ENCODE peak calls at places on chromosomes 11 and 22, in nine cellular contexts. P is fibroblast of mammary gland, U is MCF 10A, S is stomach, K is endothelial cell, I is fibroblast of pulmonary artery, L is psoas muscle, B is HL-60, A is AG09309. V is an unnamed sample.

GRCh38 chr11:95897731-95898130 is 26.2 kb downstream of the MTMR2 start:
- DNase-seq in P (peak; percentile 75), U (no peak), S (no peak), K (no peak), I (no peak), L (no peak), B (no peak), A (no peak), V (no peak)

GRCh38 chr11:131370090-131370751 is at the start of gene NTM:
- DNase-seq in P (peak; percentile 62), U (no peak), S (peak; percentile 44), K (no peak), I (peak; percentile 8), L (peak; percentile 68), B (no peak), A (peak; percentile 35), V (no peak)

GRCh38 chr11:36510567-36511020 is 522 bp upstream of the TRAF6 start:
- DNase-seq in P (peak; percentile 22), U (peak; percentile 13), S (no peak), K (no peak), I (peak; percentile 43), L (no peak), B (no peak), A (no peak), V (no peak)

GRCh38 chr11:65571940-65572339 is 398 bp upstream of the FAM89B start:
- DNase-seq in P (peak; percentile 58), U (peak; percentile 77), S (peak; percentile 36), K (no peak), I (peak; percentile 57), L (no peak), B (peak; percentile 55), A (no peak), V (no peak)

GRCh38 chr11:12224537-12224893 is 114.1 kb downstream of the MICAL2 start:
- DNase-seq in P (peak; percentile 48), U (peak; percentile 76), S (peak; percentile 90), K (no peak), I (peak; percentile 94), L (peak; percentile 87), B (peak; percentile 93), A (no peak), V (no peak)

GRCh38 chr22:31019276-31019930 is 50.3 kb downstream of the TUG1 start:
- DNase-seq in P (no peak), U (no peak), S (no peak), K (no peak), I (no peak), L (no peak), B (no peak), A (no peak), V (no peak)

GRCh38 chr11:123065634-123066033 is 3.7 kb upstream of the HSPA8 start:
- DNase-seq in P (peak; percentile 67), U (peak; percentile 70), S (no peak), K (no peak), I (peak; percentile 67), L (no peak), B (no peak), A (peak; percentile 17), V (no peak)

GRCh38 chr22:23249506-23250423 is 69.5 kb downstream of the BCR start:
- DNase-seq in P (no peak), U (no peak), S (no peak), K (no peak), I (no peak), L (peak; percentile 13), B (no peak), A (no peak), V (no peak)

GRCh38 chr22:38792833-38793232 is 1.1 kb downstream of the DNAL4 start:
- DNase-seq in P (peak; percentile 35), U (peak; percentile 26), S (no peak), K (no peak), I (no peak), L (no peak), B (no peak), A (no peak), V (no peak)

GRCh38 chr11:2796091-2796490 is 89.5 kb downstream of the CDKN1C start:
- DNase-seq in P (no peak), U (no peak), S (no peak), K (no peak), I (no peak), L (peak; percentile 15), B (no peak), A (no peak), V (peak; percentile 13)

GRCh38 chr11:7657306-7658025 is 15.8 kb downstream of the CYB5R2 start:
- DNase-seq in P (peak; percentile 77), U (peak; percentile 80), S (peak; percentile 49), K (peak; percentile 60), I (peak; percentile 84), L (peak; percentile 78), B (peak; percentile 67), A (no peak), V (no peak)

GRCh38 chr11:38169286-38169685 is 1571.2 kb upstream of the RAG2 start:
- DNase-seq in P (peak; percentile 23), U (peak; percentile 69), S (no peak), K (no peak), I (peak; percentile 84), L (no peak), B (no peak), A (no peak), V (no peak)

GRCh38 chr11:17750013-17750816 is 15.6 kb downstream of the KCNC1 start:
- DNase-seq in P (no peak), U (no peak), S (no peak), K (no peak), I (no peak), L (peak; percentile 43), B (no peak), A (no peak), V (no peak)

GRCh38 chr11:70674605-70675004 is 276.3 kb downstream of the CTTN start:
- DNase-seq in P (no peak), U (no peak), S (no peak), K (no peak), I (no peak), L (no peak), B (no peak), A (no peak), V (no peak)

GRCh38 chr11:723120-723883 is 17.3 kb downstream of the EPS8L2 start:
- DNase-seq in P (peak; percentile 62), U (peak; percentile 60), S (no peak), K (no peak), I (peak; percentile 73), L (no peak), B (peak; percentile 39), A (no peak), V (no peak)

GRCh38 chr11:20042717-20043392 is 117.4 kb downstream of the DBX1 start:
- DNase-seq in P (no peak), U (no peak), S (no peak), K (no peak), I (no peak), L (no peak), B (no peak), A (no peak), V (no peak)

GRCh38 chr11:129694538-129694937 is 121.1 kb upstream of the TMEM45B start:
- DNase-seq in P (no peak), U (peak; percentile 50), S (no peak), K (no peak), I (no peak), L (no peak), B (peak; percentile 8), A (no peak), V (no peak)

GRCh38 chr11:124758355-124759267 is 3.5 kb downstream of the ESAM start:
- DNase-seq in P (peak; percentile 56), U (peak; percentile 41), S (peak; percentile 88), K (peak; percentile 87), I (peak; percentile 64), L (peak; percentile 78), B (peak; percentile 91), A (no peak), V (peak; percentile 77)

GRCh38 chr22:37476389-37477329 is 9.5 kb downstream of the MFNG start:
- DNase-seq in P (no peak), U (no peak), S (no peak), K (no peak), I (no peak), L (no peak), B (no peak), A (no peak), V (no peak)
- TF ChIP-seq CTCF in P (no peak), U (no peak), S (no peak), K (no peak), I (no peak), L (no peak), B (no peak), A (no peak), V (no peak)

GRCh38 chr22:43848366-43849171 is 13.7 kb downstream of the SULT4A1 start:
- DNase-seq in P (peak; percentile 22), U (peak; percentile 13), S (no peak), K (peak; percentile 50), I (peak; percentile 36), L (peak; percentile 48), B (no peak), A (no peak), V (no peak)
- TF ChIP-seq CTCF in P (peak; percentile 31), U (peak; percentile 18), S (no peak), K (no peak), I (peak; percentile 50), L (peak; percentile 9), B (no peak), A (peak; percentile 65), V (peak; percentile 18)

DNA sequence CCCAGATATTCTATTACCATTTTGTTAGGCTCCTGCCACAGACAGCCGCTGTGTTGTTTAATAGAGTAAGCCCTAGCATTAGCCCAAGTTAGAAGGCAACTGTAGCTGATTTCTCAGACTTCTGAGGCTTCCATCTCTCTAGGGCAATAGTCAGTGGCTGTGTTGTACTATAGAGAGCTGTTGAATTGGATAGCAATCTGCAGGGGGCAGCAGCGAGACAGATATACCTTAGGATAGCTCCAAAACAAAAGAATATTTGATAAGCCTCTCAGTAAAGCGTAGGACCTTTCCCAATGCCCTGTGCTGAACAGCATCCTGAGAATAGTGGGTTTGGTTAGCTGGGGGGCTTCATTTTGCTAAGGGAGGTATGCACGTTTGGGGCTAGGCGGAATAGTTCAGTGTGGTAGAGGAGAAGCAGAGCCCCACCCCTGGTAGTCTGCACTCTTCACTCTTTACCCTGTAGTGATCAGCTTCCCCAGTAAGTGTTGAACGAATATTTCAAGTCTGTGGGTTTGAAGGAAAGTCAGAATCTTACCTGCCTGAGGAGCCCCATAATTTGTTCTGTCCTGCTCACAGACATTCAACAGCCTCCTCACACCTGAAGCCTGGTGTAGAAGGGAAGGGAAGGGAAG is 515.1 kb downstream of the INSC start:
- DNase-seq in P (no peak), U (peak; percentile 57), S (peak; percentile 70), K (peak; percentile 56), I (peak; percentile 16), L (no peak), B (peak; percentile 59), A (no peak), V (no peak)
- TF ChIP-seq CTCF in P (no peak), U (peak; percentile 34), S (no peak), K (peak; percentile 41), I (peak; percentile 30), L (peak; percentile 32), B (no peak), A (no peak), V (peak; percentile 22)

DNA sequence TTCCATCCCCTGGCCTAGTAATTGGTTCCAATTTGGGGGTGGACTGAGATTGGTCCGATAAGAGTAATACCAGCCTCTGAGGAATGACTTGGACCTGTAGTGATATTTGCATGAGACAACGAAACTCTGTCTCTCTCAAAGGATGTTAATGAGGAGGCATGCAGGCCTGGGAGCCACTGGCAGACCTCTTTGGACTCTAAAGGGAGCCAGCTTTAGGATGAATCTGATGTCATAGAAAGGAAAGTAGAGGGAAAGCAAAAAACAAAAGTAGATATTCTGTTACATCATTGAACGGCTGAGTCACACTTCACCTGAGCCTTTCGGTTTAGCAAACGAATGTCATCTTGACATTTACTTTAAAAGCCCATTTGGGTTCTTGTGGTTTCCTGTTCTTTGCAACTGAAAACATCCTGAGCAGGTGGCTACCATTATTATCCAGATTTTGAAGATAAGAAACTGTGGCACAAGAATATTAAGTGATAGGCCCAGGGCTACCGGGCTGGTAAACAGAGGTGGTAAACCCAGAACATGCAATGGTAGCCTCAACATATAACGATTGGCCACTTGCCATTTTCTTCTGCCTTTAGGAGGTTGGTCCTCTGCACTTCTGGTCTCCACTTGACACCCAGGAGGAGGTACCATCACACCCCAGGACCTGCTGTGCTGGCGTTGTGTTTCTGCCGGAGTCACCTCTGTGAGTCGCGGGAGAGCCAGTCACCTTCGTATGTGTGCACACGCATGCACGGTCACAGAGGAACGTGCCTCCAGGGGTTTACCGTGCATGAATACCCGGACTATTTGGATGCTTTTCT is 42.7 kb downstream of the RTL6 start:
- DNase-seq in P (no peak), U (peak; percentile 24), S (peak; percentile 27), K (no peak), I (no peak), L (no peak), B (no peak), A (no peak), V (no peak)
- TF ChIP-seq CTCF in P (no peak), U (no peak), S (no peak), K (no peak), I (no peak), L (no peak), B (no peak), A (no peak), V (no peak)